ENCODE peak calls at places on chromosomes 2 and 18, in nine cellular contexts. D, M, V, O, Q, G, F, A and C are unnamed samples.
A peak's percentile ranks its signal among the peaks of the same experiment; 100 is the strongest.

GRCh38 chr2:82330104-82330503 is 2025.6 kb upstream of the LRRTM1 start:
- DNase-seq in D (no peak), M (no peak), V (no peak), O (no peak), Q (no peak), G (no peak), F (no peak), A (no peak), C (no peak)

GRCh38 chr2:68290825-68291224 is 28.9 kb downstream of the CNRIP1 start:
- DNase-seq in D (no peak), M (peak; percentile 26), V (no peak), O (no peak), Q (no peak), G (no peak), F (no peak), A (no peak), C (no peak)

GRCh38 chr2:161625314-161625919 is 1.2 kb downstream of the SLC4A10 start:
- DNase-seq in D (no peak), M (no peak), V (peak; percentile 23), O (no peak), Q (no peak), G (peak; percentile 12), F (peak; percentile 2), A (no peak), C (peak; percentile 71)

GRCh38 chr2:241507430-241508239 is 749 bp downstream of the STK25 start:
- DNase-seq in D (peak; percentile 43), M (peak; percentile 32), V (peak; percentile 85), O (peak; percentile 31), Q (peak; percentile 81), G (peak; percentile 89), F (peak; percentile 23), A (peak; percentile 91), C (peak; percentile 56)

GRCh38 chr2:199455533-199456382 is 2.0 kb downstream of the SATB2 start:
- DNase-seq in D (no peak), M (no peak), V (peak; percentile 68), O (no peak), Q (peak; percentile 13), G (peak; percentile 88), F (no peak), A (peak; percentile 86), C (no peak)

GRCh38 chr2:153589586-153589985 is 111.0 kb upstream of the RPRM start:
- DNase-seq in D (no peak), M (no peak), V (no peak), O (no peak), Q (no peak), G (no peak), F (no peak), A (no peak), C (no peak)

GRCh38 chr2:217853301-217853881 is 149.4 kb downstream of the TNS1 start:
- DNase-seq in D (peak; percentile 71), M (no peak), V (no peak), O (no peak), Q (no peak), G (peak; percentile 31), F (no peak), A (no peak), C (peak; percentile 36)

GRCh38 chr2:118530976-118531375 is 316.5 kb downstream of the EN1 start:
- DNase-seq in D (no peak), M (no peak), V (no peak), O (no peak), Q (no peak), G (no peak), F (no peak), A (no peak), C (no peak)

GRCh38 chr2:88172882-88173281 is 2.7 kb downstream of the THNSL2 start:
- DNase-seq in D (no peak), M (no peak), V (no peak), O (no peak), Q (no peak), G (no peak), F (no peak), A (no peak), C (no peak)

GRCh38 chr2:134083548-134083947 is 170.3 kb upstream of the MGAT5 start:
- DNase-seq in D (no peak), M (no peak), V (no peak), O (no peak), Q (no peak), G (no peak), F (no peak), A (no peak), C (no peak)

GRCh38 chr18:79199691-79200374 is 130.6 kb downstream of the ATP9B start:
- DNase-seq in D (no peak), M (no peak), V (no peak), O (no peak), Q (no peak), G (no peak), F (no peak), A (no peak), C (no peak)

GRCh38 chr18:60684843-60685513 is 312.4 kb upstream of the MC4R start:
- DNase-seq in D (no peak), M (no peak), V (no peak), O (no peak), Q (no peak), G (no peak), F (no peak), A (peak; percentile 27), C (no peak)

GRCh38 chr2:217289909-217290283 is 430.0 kb upstream of the TNP1 start:
- DNase-seq in D (no peak), M (no peak), V (no peak), O (no peak), Q (no peak), G (no peak), F (no peak), A (no peak), C (no peak)

GRCh38 chr2:47058061-47058931 is 96.8 kb downstream of the STPG4 start:
- DNase-seq in D (peak; percentile 84), M (no peak), V (no peak), O (peak; percentile 45), Q (no peak), G (peak; percentile 41), F (no peak), A (no peak), C (no peak)

GRCh38 chr2:157875720-157876065 is 437 bp downstream of the ACVR1 start:
- DNase-seq in D (peak; percentile 38), M (peak; percentile 47), V (peak; percentile 85), O (peak; percentile 67), Q (peak; percentile 27), G (peak; percentile 75), F (peak; percentile 64), A (peak; percentile 96), C (no peak)

GRCh38 chr2:117832332-117832731 is 17.8 kb downstream of the DDX18 start:
- DNase-seq in D (no peak), M (no peak), V (no peak), O (no peak), Q (no peak), G (no peak), F (no peak), A (no peak), C (no peak)

GRCh38 chr2:113112438-113112837 is 15.0 kb upstream of the IL1RN start:
- DNase-seq in D (no peak), M (no peak), V (no peak), O (no peak), Q (no peak), G (no peak), F (no peak), A (no peak), C (no peak)

GRCh38 chr2:38146917-38147307 is 71.0 kb upstream of the CYP1B1 start:
- DNase-seq in D (peak; percentile 80), M (no peak), V (no peak), O (no peak), Q (peak; percentile 80), G (no peak), F (no peak), A (no peak), C (no peak)

GRCh38 chr18:54684786-54685185 is 93.7 kb downstream of the DYNAP start:
- DNase-seq in D (no peak), M (no peak), V (no peak), O (peak; percentile 18), Q (no peak), G (no peak), F (no peak), A (no peak), C (no peak)

GRCh38 chr2:179250084-179250483 is 14.5 kb downstream of the SESTD1 start:
- DNase-seq in D (no peak), M (no peak), V (no peak), O (no peak), Q (no peak), G (no peak), F (no peak), A (no peak), C (no peak)
- H3K27ac ChIP-seq in D (no peak overlapping the region), M (no peak overlapping the region), V (no peak overlapping the region), O (no peak overlapping the region), Q (no peak overlapping the region), G (no peak overlapping the region), F (no peak overlapping the region), A (no peak overlapping the region), C (no peak overlapping the region)

GRCh38 chr2:43841949-43842865 is 3.4 kb downstream of the ABCG8 start:
- DNase-seq in D (no peak), M (no peak), V (no peak), O (no peak), Q (no peak), G (no peak), F (no peak), A (no peak), C (no peak)
- H3K27ac ChIP-seq in D (no peak overlapping the region), M (no peak overlapping the region), V (no peak overlapping the region), O (no peak overlapping the region), Q (no peak overlapping the region), G (no peak overlapping the region), F (no peak overlapping the region), A (no peak overlapping the region), C (no peak overlapping the region)

GRCh38 chr18:10057401-10057800 is 143.6 kb downstream of the VAPA start:
- DNase-seq in D (peak; percentile 12), M (no peak), V (no peak), O (no peak), Q (no peak), G (no peak), F (no peak), A (no peak), C (no peak)
- H3K27ac ChIP-seq in D (peak overlapping the region; percentile 49), M (no peak overlapping the region), V (no peak overlapping the region), O (peak overlapping the region; percentile 64), Q (peak overlapping the region; percentile 51), G (no peak overlapping the region), F (no peak overlapping the region), A (peak overlapping the region; percentile 72), C (no peak overlapping the region)

GRCh38 chr2:45256867-45257641 is 247.8 kb upstream of the SIX2 start:
- DNase-seq in D (no peak), M (no peak), V (no peak), O (no peak), Q (no peak), G (no peak), F (no peak), A (peak; percentile 38), C (no peak)

GRCh38 chr2:45256173-45256866 is 247.1 kb upstream of the SIX2 start:
- DNase-seq in D (no peak), M (no peak), V (no peak), O (no peak), Q (no peak), G (no peak), F (no peak), A (peak; percentile 15), C (no peak)

GRCh38 chr2:45253151-45253550 is 243.9 kb upstream of the SIX2 start:
- DNase-seq in D (no peak), M (no peak), V (no peak), O (no peak), Q (no peak), G (no peak), F (no peak), A (no peak), C (no peak)

GRCh38 chr2:45257820-45258219 is 248.6 kb upstream of the SIX2 start:
- DNase-seq in D (no peak), M (no peak), V (no peak), O (no peak), Q (no peak), G (no peak), F (no peak), A (no peak), C (no peak)

GRCh38 chr2:45255568-45255967 is 246.3 kb upstream of the SIX2 start:
- DNase-seq in D (no peak), M (no peak), V (no peak), O (no peak), Q (no peak), G (no peak), F (no peak), A (no peak), C (no peak)
- H3K27ac ChIP-seq in D (no peak overlapping the region), M (no peak overlapping the region), V (no peak overlapping the region), O (no peak overlapping the region), Q (no peak overlapping the region), G (no peak overlapping the region), F (no peak overlapping the region), A (no peak overlapping the region), C (no peak overlapping the region)